ENCODE peak calls at places on chromosomes 3 and 15, in four cellular contexts. M is left lung, X is tibial artery, D is left ventricle myocardium inferior. E is an unnamed sample.

GRCh38 chr3:162338514-162338913 is 841.9 kb downstream of the OTOL1 start:
- DNase-seq in M (no peak), X (no peak), D (no peak), E (no peak)

GRCh38 chr15:75508741-75509532 is 57.4 kb upstream of the SIN3A start:
- DNase-seq in M (no peak), X (no peak), D (no peak), E (no peak)

GRCh38 chr3:24604215-24604614 is 109.6 kb upstream of the THRB start:
- DNase-seq in M (no peak), X (no peak), D (no peak), E (no peak)

GRCh38 chr3:116678853-116679252 is 30.7 kb upstream of the TUSC7 start:
- DNase-seq in M (no peak), X (no peak), D (no peak), E (no peak)

GRCh38 chr15:41494922-41495735 is 1.5 kb downstream of the ITPKA start:
- DNase-seq in M (no peak), X (no peak), D (no peak), E (no peak)

GRCh38 chr3:37707428-37708372 is 154.0 kb upstream of the CTDSPL start:
- DNase-seq in M (no peak), X (peak; percentile 84), D (no peak), E (no peak)

GRCh38 chr3:138172625-138173024 is 2.1 kb downstream of the DBR1 start:
- DNase-seq in M (no peak), X (no peak), D (no peak), E (no peak)

GRCh38 chr3:72487946-72488735 is 360.1 kb downstream of the SHQ1 start:
- DNase-seq in M (no peak), X (no peak), D (no peak), E (no peak)

GRCh38 chr15:31024330-31024729 is 32.9 kb upstream of the MTMR10 start:
- DNase-seq in M (no peak), X (no peak), D (no peak), E (no peak)

GRCh38 chr15:101101676-101102075 is 150.2 kb downstream of the CHSY1 start:
- DNase-seq in M (no peak), X (no peak), D (no peak), E (no peak)

GRCh38 chr15:101102746-101103145 is 149.1 kb downstream of the CHSY1 start:
- DNase-seq in M (no peak), X (no peak), D (no peak), E (no peak)

GRCh38 chr15:101104186-101104585 is 147.7 kb downstream of the CHSY1 start:
- DNase-seq in M (no peak), X (no peak), D (no peak), E (no peak)

GRCh38 chr15:101105059-101105851 is 146.6 kb downstream of the CHSY1 start:
- DNase-seq in M (no peak), X (no peak), D (no peak), E (no peak)

DNA sequence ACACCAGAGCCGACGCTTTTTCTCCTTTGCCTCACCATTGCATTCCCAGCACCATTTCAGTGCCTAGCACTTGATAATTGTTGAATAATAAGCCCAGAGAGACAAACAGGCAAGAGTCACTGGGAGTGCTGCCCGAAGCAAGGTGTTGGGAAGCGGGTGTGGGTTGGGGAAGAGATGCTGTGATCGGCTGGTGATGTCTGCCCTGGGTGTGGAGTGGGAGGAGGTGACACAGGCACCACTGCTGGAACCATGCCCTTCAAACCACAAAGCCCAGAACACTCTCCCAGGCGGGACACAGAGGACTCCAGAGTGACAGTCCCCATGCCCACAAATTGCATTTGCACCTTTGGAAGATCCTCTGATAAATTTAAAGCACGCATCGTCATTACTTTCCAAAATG is 148.3 kb downstream of the CHSY1 start:
- DNase-seq in M (no peak), X (no peak), D (no peak), E (no peak)
- TF ChIP-seq CTCF in M (no peak), X (no peak), D (no peak), E (no peak)

GRCh38 chr3:100796556-100796955 is 87.3 kb downstream of the TFG start:
- DNase-seq in M (no peak), X (no peak), D (no peak), E (no peak)
- TF ChIP-seq CTCF in M (no peak), X (peak; percentile 12), D (peak; percentile 51), E (no peak)

DNA sequence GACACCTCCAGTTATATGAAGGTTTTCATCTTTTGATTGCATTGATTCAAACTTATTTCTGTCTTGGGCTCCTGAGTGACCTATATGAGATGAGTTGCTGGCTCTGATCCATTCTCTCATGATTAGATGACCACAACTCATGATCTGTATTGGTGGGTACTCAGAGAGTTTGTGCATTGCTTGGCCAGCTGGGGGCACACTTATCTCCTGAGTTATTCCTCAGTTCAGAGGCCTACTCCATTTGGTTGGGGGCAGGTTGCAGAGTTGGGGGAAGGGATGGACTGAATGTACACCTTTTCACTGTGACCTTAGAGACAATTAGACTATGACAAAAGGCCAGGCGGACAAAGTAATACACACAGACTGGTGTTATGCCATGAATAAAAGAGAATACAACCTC is 166.2 kb upstream of the SEMA6D start:
- DNase-seq in M (no peak), X (no peak), D (no peak), E (no peak)
- TF ChIP-seq CTCF in M (no peak), X (no peak), D (peak; percentile 14), E (no peak)

DNA sequence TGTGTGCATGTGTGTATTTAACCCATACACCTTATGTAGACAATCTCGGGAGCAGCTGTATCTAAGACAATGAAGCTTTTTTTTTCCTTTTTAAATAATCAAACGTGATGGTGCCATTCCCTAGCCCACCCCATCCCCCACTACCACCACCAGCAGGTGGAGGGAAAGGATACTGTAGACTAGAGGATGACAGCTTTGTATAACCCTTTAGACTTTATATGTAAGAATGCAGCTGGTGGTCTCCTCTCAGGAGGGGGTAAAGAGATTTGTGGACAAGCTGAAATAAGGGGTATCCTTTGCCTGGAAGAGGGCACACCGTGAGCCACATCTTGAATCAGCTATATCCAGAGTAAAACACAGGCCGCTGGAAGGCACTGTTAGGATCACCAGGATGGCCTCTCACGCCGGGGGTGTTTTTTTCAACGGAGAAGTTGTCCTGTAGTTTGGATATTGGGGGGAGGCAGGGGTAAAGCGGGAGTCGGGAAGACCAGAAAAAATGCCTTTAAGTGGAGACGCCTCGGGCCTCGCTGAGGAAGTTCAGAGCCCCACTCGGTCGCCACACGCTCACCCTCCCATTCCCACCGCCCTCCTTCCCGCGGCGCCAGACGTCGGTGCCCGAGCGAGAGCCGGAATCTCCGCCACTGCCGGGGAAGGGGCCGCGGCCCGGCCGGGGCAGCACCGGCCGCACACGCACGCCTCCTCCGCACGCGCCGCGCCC is 1.0 kb downstream of the KPNA4 start:
- DNase-seq in M (peak; percentile 43), X (no peak), D (no peak), E (no peak)
- TF ChIP-seq CTCF in M (no peak), X (no peak), D (no peak), E (no peak)

DNA sequence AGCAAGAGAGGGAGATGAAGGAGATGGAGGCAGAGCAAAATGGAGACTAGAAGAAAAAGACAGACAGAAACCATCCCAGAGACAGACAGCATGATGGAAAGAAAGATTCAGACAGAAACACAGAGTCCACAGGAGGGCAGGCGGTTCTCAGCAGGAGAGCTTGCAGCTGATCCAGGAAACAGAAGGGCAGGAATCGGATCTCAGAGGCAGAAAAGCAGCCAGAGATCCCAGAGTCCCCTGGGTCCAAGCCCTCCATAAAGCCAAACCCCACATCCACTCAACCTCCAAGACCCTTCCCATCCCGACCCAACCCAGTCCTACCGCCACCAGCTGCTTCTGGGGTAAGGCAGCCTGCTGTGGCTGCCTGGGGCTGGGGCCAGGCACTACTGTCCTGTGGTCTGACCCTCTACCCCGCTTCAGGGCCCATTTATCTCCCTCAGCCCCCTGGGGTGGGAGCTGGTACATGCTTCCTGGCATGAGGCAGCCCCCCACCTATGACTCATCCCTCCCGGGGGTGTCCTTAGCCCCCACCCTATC is at the start of gene UCN2:
- DNase-seq in M (no peak), X (no peak), D (no peak), E (no peak)
- TF ChIP-seq CTCF in M (no peak), X (no peak), D (no peak), E (no peak)

GRCh38 chr3:118882353-118882947 is 152.2 kb downstream of the IGSF11 start:
- DNase-seq in M (peak; percentile 40), X (peak; percentile 73), D (peak; percentile 25), E (peak; percentile 84)

GRCh38 chr3:118886708-118887107 is 147.9 kb downstream of the IGSF11 start:
- DNase-seq in M (no peak), X (no peak), D (no peak), E (no peak)

GRCh38 chr3:118890186-118890585 is 144.5 kb downstream of the IGSF11 start:
- DNase-seq in M (no peak), X (no peak), D (no peak), E (no peak)

GRCh38 chr3:118889691-118890090 is 145.0 kb downstream of the IGSF11 start:
- DNase-seq in M (no peak), X (no peak), D (no peak), E (no peak)

DNA sequence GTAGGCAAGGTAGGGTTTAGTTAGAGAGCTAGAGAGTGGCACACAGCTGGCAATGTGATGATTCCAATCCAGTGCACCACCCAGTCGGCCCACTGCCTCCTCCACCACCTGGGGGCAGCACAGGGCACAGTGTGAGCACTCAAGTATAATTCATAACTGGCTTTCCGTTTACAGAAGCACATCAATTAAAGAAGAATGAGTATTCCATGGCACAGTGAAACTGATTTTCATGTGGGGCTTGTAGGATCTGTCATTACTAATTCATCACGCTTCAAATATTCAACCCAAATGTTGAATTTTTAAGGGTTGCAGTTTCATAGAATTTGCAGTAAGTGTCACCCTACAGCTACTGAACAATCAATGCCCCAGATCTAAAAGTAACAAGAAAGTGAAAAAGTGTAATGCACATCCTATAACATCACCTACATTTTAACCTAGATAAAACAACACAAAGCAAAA is 149.9 kb downstream of the IGSF11 start:
- DNase-seq in M (peak; percentile 60), X (peak; percentile 70), D (peak; percentile 65), E (peak; percentile 67)
- TF ChIP-seq CTCF in M (peak; percentile 80), X (peak; percentile 73), D (peak; percentile 90), E (peak; percentile 26)

GRCh38 chr3:139203752-139204151 is 140.1 kb upstream of the MRPS22 start:
- DNase-seq in M (no peak), X (no peak), D (no peak), E (no peak)

GRCh38 chr3:139202959-139203349 is 140.9 kb upstream of the MRPS22 start:
- DNase-seq in M (no peak), X (no peak), D (no peak), E (no peak)

GRCh38 chr3:139201446-139202225 is 142.2 kb upstream of the MRPS22 start:
- DNase-seq in M (no peak), X (no peak), D (no peak), E (no peak)

GRCh38 chr3:139204756-139205155 is 139.1 kb upstream of the MRPS22 start:
- DNase-seq in M (no peak), X (no peak), D (no peak), E (no peak)

GRCh38 chr3:139202226-139202958 is 141.4 kb upstream of the MRPS22 start:
- DNase-seq in M (no peak), X (no peak), D (no peak), E (no peak)
- TF ChIP-seq CTCF in M (no peak), X (no peak), D (peak; percentile 14), E (no peak)

E was measured in omental fat pad.